ENCODE peak calls at places on chromosomes 3 and 15, in eight cellular contexts. Z, K, G, Q, Y, J, F and V are unnamed samples.

GRCh38 chr3:33064929-33065328 is 32.0 kb downstream of the GLB1 start:
- DNase-seq in F (no peak), Z (no peak), Y (no peak), J (no peak), G (no peak), K (peak; percentile 26), Q (no peak), V (no peak)

GRCh38 chr3:111539351-111540331 is 2.4 kb upstream of the CD96 start:
- DNase-seq in J (peak; percentile 49), Y (peak; percentile 80), Q (peak; percentile 41), F (peak; percentile 37), G (no peak), Z (peak; percentile 65), K (peak; percentile 59), V (no peak)

GRCh38 chr15:34341922-34342736 is 807 bp downstream of the NOP10 start:
- DNase-seq in G (no peak), Y (no peak), K (no peak), Q (no peak), J (no peak), F (no peak), Z (no peak), V (no peak)

GRCh38 chr3:173275740-173276139 is 121.8 kb upstream of the NLGN1 start:
- DNase-seq in Y (no peak), J (no peak), K (no peak), Q (no peak), F (no peak), Z (no peak), G (no peak), V (no peak)

GRCh38 chr3:180720012-180720411 is 40.7 kb upstream of the CCDC39 start:
- DNase-seq in J (no peak), G (no peak), F (no peak), Y (no peak), K (no peak), Z (no peak), Q (no peak), V (no peak)

GRCh38 chr3:182482692-182483091 is 310.6 kb upstream of the ATP11B start:
- DNase-seq in Q (no peak), Z (no peak), F (no peak), K (no peak), Y (no peak), J (no peak), G (no peak), V (no peak)

GRCh38 chr3:56424885-56425284 is 43.4 kb downstream of the ERC2 start:
- DNase-seq in G (no peak), Y (no peak), F (no peak), Q (no peak), K (no peak), J (no peak), Z (no peak), V (no peak)

GRCh38 chr3:137012097-137012501 is 54.3 kb downstream of the IL20RB start:
- DNase-seq in G (no peak), F (no peak), Q (peak; percentile 71), Y (no peak), Z (no peak), J (no peak), K (no peak), V (peak; percentile 20)

GRCh38 chr3:133941390-133941789 is 45.7 kb upstream of the RAB6B start:
- DNase-seq in Q (peak; percentile 52), J (no peak), G (peak; percentile 66), F (no peak), K (no peak), Z (no peak), Y (peak; percentile 35), V (no peak)

GRCh38 chr3:45575491-45575923 is 19.0 kb upstream of the LIMD1 start:
- DNase-seq in Z (no peak), F (no peak), G (no peak), Y (no peak), K (no peak), J (no peak), Q (no peak), V (no peak)

GRCh38 chr3:170441412-170441811 is 22.7 kb downstream of the CLDN11 start:
- DNase-seq in K (no peak), Y (no peak), J (no peak), F (no peak), G (no peak), Q (no peak), Z (no peak), V (no peak)

GRCh38 chr15:40100947-40101905 is 7.5 kb downstream of the BMF start:
- DNase-seq in Q (peak; percentile 50), Z (no peak), F (no peak), Y (no peak), J (no peak), K (no peak), G (peak; percentile 50), V (no peak)

DNA sequence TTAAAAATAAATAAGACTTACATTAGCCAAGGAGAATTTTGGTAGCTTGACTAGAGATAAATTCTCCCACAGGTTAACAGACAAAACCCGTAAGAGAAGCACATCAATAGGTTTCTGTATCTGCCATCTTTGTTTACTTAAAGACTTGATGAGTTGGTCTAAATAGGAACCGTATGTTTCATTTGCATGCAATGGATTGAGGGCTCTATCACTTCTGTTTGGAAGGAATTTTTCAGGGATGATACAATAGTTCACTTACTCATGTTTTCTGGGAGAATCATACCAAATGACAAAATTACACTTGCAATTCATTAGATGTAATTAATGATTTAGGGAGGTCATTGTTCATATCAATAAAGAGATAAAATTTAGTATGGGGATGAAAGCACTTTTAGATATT is 631.5 kb upstream of the NR2F2 start:
- DNase-seq in J (no peak), Q (peak; percentile 31), F (no peak), Y (no peak), K (no peak), Z (no peak), G (no peak), V (no peak)
- H3K9me3 ChIP-seq in J (peaks cover 11% of the 10 kb centered on the region), Q (peaks cover 32% of the 10 kb centered on the region), F (peaks cover 9% of the 10 kb centered on the region), Y (peaks cover 23% of the 10 kb centered on the region), K (peaks cover 34% of the 10 kb centered on the region), Z (no peaks in the 10 kb centered on the region), G (peaks cover 27% of the 10 kb centered on the region), V (peaks cover 14% of the 10 kb centered on the region)

GRCh38 chr3:110530902-110531301 is 540.7 kb upstream of the NECTIN3 start:
- DNase-seq in Z (no peak), K (no peak), Y (no peak), Q (peak; percentile 54), G (no peak), F (no peak), J (no peak), V (no peak)
- H3K9me3 ChIP-seq in Z (no peaks in the 10 kb centered on the region), K (no peaks in the 10 kb centered on the region), Y (no peaks in the 10 kb centered on the region), Q (no peaks in the 10 kb centered on the region), G (no peaks in the 10 kb centered on the region), F (no peaks in the 10 kb centered on the region), J (no peaks in the 10 kb centered on the region), V (no peaks in the 10 kb centered on the region)

DNA sequence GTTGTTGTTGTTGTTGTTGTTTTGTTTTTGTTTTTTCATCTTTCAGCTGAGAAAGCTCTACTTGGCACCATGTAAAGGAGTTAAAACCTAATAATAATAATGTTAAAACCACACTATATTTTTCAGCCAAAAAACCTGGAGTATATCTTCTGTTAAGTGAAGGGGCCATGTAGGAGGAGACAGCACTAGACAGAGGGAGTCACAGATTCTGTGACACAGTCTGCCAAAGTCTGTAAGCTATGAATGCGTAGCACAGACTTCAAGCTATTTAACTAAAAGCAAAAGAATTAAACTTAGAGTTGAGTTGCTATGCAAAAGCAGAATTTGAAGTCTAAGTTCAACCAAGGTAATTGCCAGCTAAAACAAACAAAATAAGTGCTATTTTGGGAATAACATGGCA is 296.0 kb upstream of the COL8A1 start:
- DNase-seq in Q (no peak), J (no peak), F (no peak), Z (no peak), G (no peak), K (no peak), Y (no peak), V (no peak)
- H3K9me3 ChIP-seq in Q (no peaks in the 10 kb centered on the region), J (no peaks in the 10 kb centered on the region), F (no peaks in the 10 kb centered on the region), Z (no peaks in the 10 kb centered on the region), G (no peaks in the 10 kb centered on the region), K (no peaks in the 10 kb centered on the region), Y (no peaks in the 10 kb centered on the region), V (no peaks in the 10 kb centered on the region)

GRCh38 chr3:98482717-98483482 is 14.6 kb upstream of the OR5K2 start:
- DNase-seq in K (no peak), J (no peak), F (no peak), G (no peak), Z (no peak), Q (no peak), Y (no peak), V (no peak)
- H3K9me3 ChIP-seq in K (peaks cover 14% of the 10 kb centered on the region), J (peaks cover 4% of the 10 kb centered on the region), F (no peaks in the 10 kb centered on the region), G (peaks cover 32% of the 10 kb centered on the region), Z (no peaks in the 10 kb centered on the region), Q (no peaks in the 10 kb centered on the region), Y (peaks cover 2% of the 10 kb centered on the region), V (no peaks in the 10 kb centered on the region)

GRCh38 chr3:66418432-66419052 is 82.3 kb downstream of the LRIG1 start:
- DNase-seq in Q (no peak), J (no peak), Z (no peak), F (no peak), G (peak; percentile 86), K (no peak), Y (no peak), V (no peak)
- H3K9me3 ChIP-seq in Q (peaks cover 5% of the 10 kb centered on the region), J (no peaks in the 10 kb centered on the region), Z (no peaks in the 10 kb centered on the region), F (no peaks in the 10 kb centered on the region), G (no peaks in the 10 kb centered on the region), K (peaks cover 9% of the 10 kb centered on the region), Y (peaks cover 4% of the 10 kb centered on the region), V (peaks cover 9% of the 10 kb centered on the region)

GRCh38 chr3:175885196-175885766 is 1026.1 kb downstream of the NAALADL2 start:
- DNase-seq in Y (peak; percentile 11), K (no peak), F (no peak), Q (no peak), G (no peak), J (no peak), Z (no peak), V (no peak)

DNA sequence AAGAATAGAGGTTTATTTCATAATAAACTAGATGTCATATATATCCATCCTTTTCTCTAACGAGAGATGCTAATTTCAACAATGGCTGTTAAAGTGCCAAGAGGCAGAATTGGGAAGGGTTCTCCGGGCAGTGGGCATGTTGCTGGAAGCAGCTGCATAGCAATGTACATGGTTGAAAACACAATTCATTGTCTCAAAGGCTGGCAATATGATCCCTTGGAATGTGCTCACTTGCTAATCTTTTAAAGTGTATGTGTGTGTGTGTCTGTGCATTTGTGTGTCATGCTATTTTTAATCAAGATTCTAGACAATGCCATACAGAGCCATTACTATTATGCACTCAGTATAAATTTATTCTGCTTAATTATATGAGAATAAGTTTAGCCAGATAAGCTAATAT is 1020.3 kb downstream of the NAALADL2 start:
- DNase-seq in Q (no peak), Y (peak; percentile 16), G (no peak), J (no peak), F (no peak), Z (no peak), K (no peak), V (no peak)
- H3K9me3 ChIP-seq in Q (no peaks in the 10 kb centered on the region), Y (no peaks in the 10 kb centered on the region), G (no peaks in the 10 kb centered on the region), J (no peaks in the 10 kb centered on the region), F (no peaks in the 10 kb centered on the region), Z (no peaks in the 10 kb centered on the region), K (no peaks in the 10 kb centered on the region), V (no peaks in the 10 kb centered on the region)

DNA sequence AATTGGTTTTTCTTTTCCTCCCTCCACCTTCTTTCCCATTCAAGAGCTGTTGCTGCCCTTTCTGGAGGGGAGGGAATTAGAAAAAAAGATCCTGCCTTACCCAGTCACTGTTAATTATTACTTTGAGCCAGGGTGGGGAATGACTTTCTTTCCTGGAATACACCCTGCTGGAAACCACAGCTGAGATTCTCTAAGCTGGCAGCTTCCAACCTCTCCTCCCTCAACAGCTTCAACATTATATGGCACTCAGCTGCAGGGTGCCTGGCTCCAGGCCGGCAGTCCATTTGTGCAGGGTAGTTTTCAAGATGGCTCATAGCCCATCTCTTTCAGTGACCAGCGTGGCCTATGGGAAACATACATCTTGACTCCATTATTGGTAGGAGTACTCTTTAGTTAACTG is 105.8 kb downstream of the UBE3A start:
- DNase-seq in G (no peak), Q (no peak), Y (no peak), Z (no peak), F (no peak), K (no peak), J (no peak), V (no peak)
- H3K9me3 ChIP-seq in G (no peaks in the 10 kb centered on the region), Q (no peaks in the 10 kb centered on the region), Y (no peaks in the 10 kb centered on the region), Z (no peaks in the 10 kb centered on the region), F (no peaks in the 10 kb centered on the region), K (no peaks in the 10 kb centered on the region), J (no peaks in the 10 kb centered on the region), V (no peaks in the 10 kb centered on the region)